ENCODE peak calls at places on chromosomes 7 and 10, in ten cellular contexts. R, S, W, I, P, Q, H, M, G and U are unnamed samples.

GRCh38 chr10:58415757-58416156 is 30.5 kb downstream of the TFAM start:
- DNase-seq in M (no peak), S (no peak), H (no peak), I (no peak), G (no peak), P (no peak), W (no peak), R (no peak), Q (no peak), U (no peak)

GRCh38 chr7:30212720-30213119 is 71.7 kb upstream of the ZNRF2 start:
- DNase-seq in Q (no peak), I (no peak), R (no peak), S (no peak), G (no peak), W (no peak), P (no peak), M (no peak), H (no peak), U (no peak)

GRCh38 chr10:122845783-122846332 is at the start of gene CUZD1:
- DNase-seq in H (peak; percentile 77), R (no peak), I (no peak), Q (no peak), M (no peak), P (no peak), W (no peak), G (no peak), S (no peak), U (no peak)

GRCh38 chr10:59181668-59182067 is 5.2 kb downstream of the PHYHIPL start:
- DNase-seq in M (no peak), G (no peak), H (peak; percentile 78), S (peak; percentile 50), I (peak; percentile 70), Q (no peak), W (no peak), P (no peak), R (peak; percentile 21), U (peak; percentile 59)

GRCh38 chr10:73865459-73866442 is 8.6 kb downstream of the CAMK2G start:
- DNase-seq in G (no peak), M (no peak), H (no peak), S (no peak), Q (no peak), R (no peak), I (no peak), P (no peak), W (peak; percentile 66), U (no peak)

GRCh38 chr7:101941481-101942383 is 124.3 kb downstream of the CUX1 start:
- DNase-seq in G (no peak), M (no peak), R (peak; percentile 9), Q (no peak), H (no peak), W (peak; percentile 53), S (peak; percentile 74), P (no peak), I (peak; percentile 72), U (peak; percentile 98)

GRCh38 chr7:107715531-107715930 is 28.4 kb upstream of the CBLL1 start:
- DNase-seq in M (no peak), S (no peak), H (no peak), Q (no peak), I (no peak), G (no peak), R (no peak), W (no peak), P (no peak), U (no peak)

GRCh38 chr7:4416436-4417092 is 265.5 kb upstream of the FOXK1 start:
- DNase-seq in S (no peak), R (no peak), H (no peak), M (no peak), I (no peak), Q (no peak), P (no peak), G (no peak), W (no peak), U (peak; percentile 1)

GRCh38 chr7:101488826-101489572 is 126.3 kb downstream of the COL26A1 start:
- DNase-seq in I (no peak), M (no peak), W (no peak), R (no peak), G (no peak), H (no peak), P (no peak), S (no peak), Q (no peak), U (no peak)

GRCh38 chr7:110573862-110574528 is 516.9 kb upstream of the LRRN3 start:
- DNase-seq in R (no peak), M (no peak), Q (no peak), G (peak; percentile 85), I (peak; percentile 27), P (no peak), S (peak; percentile 19), W (no peak), H (no peak), U (peak; percentile 74)

GRCh38 chr7:134750083-134751062 is 29.1 kb upstream of the CALD1 start:
- DNase-seq in P (peak; percentile 24), W (peak; percentile 50), H (peak; percentile 90), R (peak; percentile 58), I (peak; percentile 38), S (peak; percentile 51), Q (peak; percentile 47), M (peak; percentile 48), G (no peak), U (peak; percentile 51)

GRCh38 chr10:18021725-18022480 is 70.2 kb downstream of the SLC39A12 start:
- DNase-seq in H (no peak), P (no peak), M (no peak), Q (no peak), W (no peak), S (no peak), G (no peak), R (no peak), I (no peak), U (no peak)

GRCh38 chr7:137091396-137091795 is 222.9 kb downstream of the CHRM2 start:
- DNase-seq in S (no peak), R (no peak), G (no peak), I (no peak), P (no peak), M (no peak), Q (no peak), H (peak; percentile 72), W (no peak), U (peak; percentile 69)

GRCh38 chr7:137096607-137097006 is 228.2 kb downstream of the CHRM2 start:
- DNase-seq in M (no peak), P (no peak), I (peak; percentile 60), W (no peak), G (no peak), Q (no peak), H (no peak), S (no peak), R (no peak), U (peak; percentile 24)

GRCh38 chr7:137097111-137097510 is 228.7 kb downstream of the CHRM2 start:
- DNase-seq in G (no peak), I (peak; percentile 44), S (no peak), W (no peak), M (no peak), P (no peak), H (no peak), Q (no peak), R (no peak), U (peak; percentile 40)

DNA sequence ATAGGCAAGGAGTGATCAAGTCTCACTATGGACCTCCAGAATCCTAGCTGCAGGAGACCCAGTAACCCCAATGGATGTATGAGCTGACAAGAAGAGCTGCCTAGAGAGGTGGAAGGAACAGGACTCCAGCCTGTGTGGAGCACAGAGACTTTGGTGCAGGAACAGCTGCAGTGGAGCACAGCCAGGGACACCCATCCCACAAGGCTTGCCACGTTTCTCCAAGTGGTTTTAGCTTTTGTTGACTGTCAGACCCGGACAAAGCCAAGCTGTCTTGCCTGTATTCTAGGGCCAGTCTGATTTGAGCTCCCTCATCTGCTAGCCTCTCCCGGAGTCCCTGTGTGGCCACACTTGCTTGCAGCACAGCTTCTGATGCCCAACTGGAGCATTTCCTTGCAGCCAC is 224.7 kb downstream of the CHRM2 start:
- DNase-seq in P (no peak), I (no peak), R (no peak), G (no peak), H (no peak), W (no peak), Q (no peak), M (no peak), S (no peak), U (no peak)
- TF ChIP-seq CTCF in P (no peak), I (no peak), R (no peak), G (no peak), H (no peak), W (no peak), Q (no peak), M (no peak), S (no peak), U (no peak)

DNA sequence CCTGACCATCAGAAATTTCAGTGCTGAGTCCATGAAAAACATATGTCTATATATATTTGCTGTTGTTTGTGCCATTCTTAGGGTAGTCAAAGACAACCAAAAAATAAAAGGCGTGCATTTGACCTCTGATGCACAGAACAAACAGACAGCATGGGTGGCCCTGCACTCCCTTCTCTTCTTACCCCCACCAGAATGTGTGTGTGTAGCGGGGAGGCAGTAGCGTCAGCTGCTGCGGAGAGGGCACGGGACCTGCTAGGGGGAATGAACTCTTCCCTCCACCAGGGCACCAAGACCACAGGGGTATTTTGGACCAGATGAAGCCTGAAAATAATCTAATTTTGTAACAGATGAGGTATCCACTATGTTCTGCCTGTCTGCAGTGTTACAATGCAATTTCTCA is 277.7 kb upstream of the ZNF32 start:
- DNase-seq in I (no peak), Q (no peak), P (no peak), R (no peak), H (no peak), W (no peak), G (no peak), S (no peak), M (no peak), U (no peak)
- H3K4me3 ChIP-seq in I (no peak overlapping the region), Q (no peak overlapping the region), P (no peak overlapping the region), R (no peak overlapping the region), H (no peak overlapping the region), W (no peak overlapping the region), G (no peak overlapping the region), S (no peak overlapping the region), M (no peak overlapping the region), U (no peak overlapping the region)

DNA sequence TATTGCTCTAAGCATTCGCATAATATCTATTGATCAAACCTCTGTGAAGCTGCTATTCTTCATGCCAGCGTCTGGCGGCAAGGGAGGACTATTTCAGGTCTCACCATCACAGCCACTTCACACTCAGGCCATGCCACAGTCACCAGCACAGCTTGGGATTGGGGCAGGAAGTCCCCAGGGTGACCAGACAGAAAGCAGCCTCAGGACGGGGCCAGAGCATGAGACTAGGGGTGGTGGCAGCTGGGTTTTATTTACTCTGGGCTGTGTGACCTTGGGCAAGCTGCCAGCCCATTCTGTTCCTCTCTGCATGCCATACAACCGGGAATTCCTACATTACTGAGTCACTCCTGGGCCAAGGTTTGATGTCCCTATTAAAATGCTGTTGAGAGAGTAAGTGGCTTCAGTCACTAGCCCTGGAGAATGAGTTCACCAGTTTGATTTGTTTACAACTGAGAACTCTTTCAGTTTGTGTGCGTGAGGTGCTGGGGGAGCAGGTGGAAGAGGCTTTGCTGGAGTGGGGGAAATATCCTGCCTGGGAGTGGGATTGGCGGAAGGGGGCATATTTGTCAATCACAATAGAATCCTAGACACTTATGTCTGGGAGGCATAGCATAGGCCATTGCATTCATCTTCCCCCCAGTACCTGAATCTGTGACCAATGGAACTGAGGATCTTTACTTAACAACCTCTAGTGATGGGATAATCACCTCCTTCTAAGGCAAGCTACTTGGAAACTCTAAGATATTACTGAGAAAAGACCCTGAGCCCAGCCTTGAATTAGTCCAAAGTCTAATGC is 90.4 kb downstream of the NPSR1 start:
- DNase-seq in P (no peak), R (no peak), W (peak; percentile 79), I (peak; percentile 87), H (peak; percentile 14), G (no peak), S (peak; percentile 89), M (peak; percentile 89), Q (peak; percentile 70), U (peak; percentile 1)
- TF ChIP-seq CTCF in P (no peak), R (no peak), W (no peak), I (no peak), H (no peak), G (no peak), S (no peak), M (no peak), Q (no peak), U (no peak)

GRCh38 chr10:78594938-78595645 is 473.7 kb upstream of the ZMIZ1 start:
- DNase-seq in S (no peak), W (no peak), G (no peak), R (no peak), M (no peak), P (no peak), I (no peak), Q (no peak), H (no peak), U (peak; percentile 25)
- H3K4me3 ChIP-seq in S (no peak overlapping the region), W (no peak overlapping the region), G (no peak overlapping the region), R (no peak overlapping the region), M (no peak overlapping the region), P (no peak overlapping the region), I (no peak overlapping the region), Q (no peak overlapping the region), H (no peak overlapping the region), U (no peak overlapping the region)